ENCODE peak calls at places on chromosomes 11 and 22, in four cellular contexts. V is Peyer's patch; P is cardiac muscle cell; U is effector memory CD4-positive, alpha-beta T cell. O is an unnamed sample.

GRCh38 chr11:72633068-72633467 is 41.2 kb downstream of the PDE2A start:
- DNase-seq in V (no peak), P (no peak), U (no peak), O (no peak)

GRCh38 chr22:31250740-31251330 is 38.7 kb downstream of the LIMK2 start:
- DNase-seq in V (no peak), P (no peak), U (no peak), O (no peak)

GRCh38 chr11:117384045-117384444 is 56.4 kb downstream of the CEP164 start:
- DNase-seq in V (no peak), P (no peak), U (no peak), O (no peak)

GRCh38 chr22:23150762-23151161 is 5.5 kb downstream of the RAB36 start:
- DNase-seq in V (no peak), P (no peak), U (no peak), O (no peak)

GRCh38 chr11:44793350-44794090 is 66.8 kb downstream of the TSPAN18 start:
- DNase-seq in V (no peak), P (peak), U (no peak), O (no peak)

GRCh38 chr11:117185739-117186430 is 7.3 kb downstream of the SIDT2 start:
- DNase-seq in V (no peak), P (no peak), U (no peak), O (peak)

GRCh38 chr22:38104084-38104483 is 6.4 kb downstream of the BAIAP2L2 start:
- DNase-seq in V (no peak), P (peak), U (no peak), O (no peak)

GRCh38 chr11:30740071-30740470 is 153.9 kb upstream of the MPPED2 start:
- DNase-seq in V (no peak), P (no peak), U (no peak), O (no peak)

GRCh38 chr11:119578466-119579220 is 150.4 kb downstream of the NECTIN1 start:
- DNase-seq in V (no peak), P (no peak), U (no peak), O (no peak)

GRCh38 chr11:75492181-75492820 is 33.4 kb downstream of the GDPD5 start:
- DNase-seq in V (no peak), P (no peak), U (peak), O (no peak)

GRCh38 chr11:113991170-113991569 is 16.3 kb downstream of the HTR3A start:
- DNase-seq in V (no peak), P (peak), U (no peak), O (peak)

GRCh38 chr22:37197451-37198289 is 9.6 kb upstream of the C1QTNF6 start:
- DNase-seq in V (peak), P (no peak), U (no peak), O (peak)

GRCh38 chr11:66317322-66317765 is 500 bp upstream of the CD248 start:
- DNase-seq in V (no peak), P (peak), U (no peak), O (no peak)

GRCh38 chr11:78270993-78271392 is 82.3 kb downstream of the USP35 start:
- DNase-seq in V (no peak), P (no peak), U (no peak), O (no peak)

GRCh38 chr11:68832476-68833176 is 9.1 kb downstream of the CPT1A start:
- DNase-seq in V (no peak), P (no peak), U (no peak), O (peak)

GRCh38 chr11:36376315-36376887 is 80.3 kb downstream of the PRR5L start:
- DNase-seq in V (peak), P (peak), U (no peak), O (peak)

GRCh38 chr22:33919591-33920501 is at the start of gene LARGE1:
- DNase-seq in V (peak), P (peak), U (no peak), O (peak)

GRCh38 chr22:30238661-30239420 is 7.7 kb downstream of the LIF start:
- DNase-seq in V (peak), P (no peak), U (no peak), O (peak)

GRCh38 chr11:6742260-6742659 is 29.5 kb downstream of the OR2AG2 start:
- DNase-seq in V (no peak), P (no peak), U (no peak), O (no peak)

GRCh38 chr11:120511804-120512726 is 517 bp downstream of the GRIK4 start:
- DNase-seq in V (no peak), P (no peak), U (no peak), O (no peak)

GRCh38 chr11:46879056-46879585 is 33.0 kb upstream of the CKAP5 start:
- DNase-seq in V (no peak), P (no peak), U (no peak), O (no peak)

GRCh38 chr11:35105319-35106063 is 33.5 kb upstream of the CD44 start:
- DNase-seq in V (no peak), P (peak), U (no peak), O (no peak)

GRCh38 chr11:134634897-134635831 is 223.1 kb upstream of the B3GAT1 start:
- DNase-seq in V (peak), P (peak), U (no peak), O (no peak)

GRCh38 chr22:41446057-41446501 is 522 bp downstream of the TOB2 start:
- DNase-seq in V (peak), P (peak), U (no peak), O (peak)

GRCh38 chr11:34637303-34637702 is 16.4 kb downstream of the EHF start:
- DNase-seq in V (no peak), P (no peak), U (no peak), O (no peak)

DNA sequence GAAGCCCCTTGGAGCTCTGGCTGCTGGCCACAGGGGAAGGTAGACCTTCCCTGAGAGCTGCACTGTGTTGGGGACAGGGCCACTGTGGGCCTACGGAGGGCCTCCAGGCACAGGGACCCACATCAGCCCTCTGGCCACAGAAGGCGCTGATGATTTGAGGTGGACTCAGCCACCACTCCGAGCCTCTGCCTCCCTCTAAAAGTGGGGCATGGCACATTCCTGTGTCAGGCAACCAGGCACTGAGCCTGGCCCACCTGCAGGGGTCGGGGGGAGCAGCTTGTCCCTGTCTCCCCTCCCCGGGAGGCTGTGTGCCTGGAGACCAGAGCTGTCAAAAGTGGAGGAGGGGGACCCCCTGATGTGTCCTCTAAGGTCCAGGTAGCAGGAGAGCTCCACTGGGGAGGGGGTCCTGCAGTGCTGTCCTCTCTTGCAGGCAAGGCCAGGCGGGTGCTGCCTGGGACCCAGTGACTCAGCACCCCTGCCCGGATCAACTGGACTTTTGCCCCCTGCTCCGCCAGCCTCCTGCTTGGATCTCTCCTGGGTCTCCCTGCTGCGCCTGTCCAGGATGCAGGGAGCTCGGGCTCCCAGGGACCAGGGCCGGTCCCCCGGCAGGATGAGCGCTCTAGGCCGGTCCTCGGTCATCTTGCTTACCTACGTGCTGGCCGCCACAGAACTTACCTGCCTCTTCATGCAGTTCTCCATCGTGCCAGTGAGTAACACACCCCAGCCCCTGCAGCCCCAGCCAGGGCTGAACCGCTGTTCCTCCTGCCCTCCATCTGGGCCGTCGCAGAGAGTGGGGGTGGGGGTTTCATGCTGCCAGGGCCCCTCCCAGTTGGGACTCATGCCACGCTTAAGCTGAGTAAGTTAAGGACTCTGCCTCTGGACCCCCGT is 17.5 kb upstream of the CDKN1C start:
- DNase-seq in V (peak), P (no peak), U (no peak), O (no peak)
- H3K27ac ChIP-seq in V (peak), P (no peak), U (peak), O (peak)

GRCh38 chr11:88363566-88364169 is 26.1 kb upstream of the CTSC start:
- DNase-seq in V (no peak), P (no peak), U (no peak), O (no peak)
- H3K27ac ChIP-seq in V (no peak), P (no peak), U (no peak), O (no peak)

GRCh38 chr22:25656724-25657123 is 85.3 kb upstream of the MYO18B start:
- DNase-seq in V (no peak), P (no peak), U (no peak), O (no peak)
- H3K27ac ChIP-seq in V (no peak), P (no peak), U (no peak), O (no peak)

GRCh38 chr22:46294784-46295183 is 1.9 kb upstream of the GTSE1 start:
- DNase-seq in V (peak), P (no peak), U (no peak), O (no peak)

GRCh38 chr22:46299101-46299500 is 2.4 kb downstream of the GTSE1 start:
- DNase-seq in V (peak), P (no peak), U (no peak), O (no peak)

GRCh38 chr22:46295277-46295971 is 1.2 kb upstream of the GTSE1 start:
- DNase-seq in V (peak), P (no peak), U (no peak), O (no peak)

GRCh38 chr22:46297151-46297819 is 615 bp downstream of the GTSE1 start:
- DNase-seq in V (peak), P (peak), U (no peak), O (peak)

GRCh38 chr22:46296257-46297150 is at the start of gene GTSE1:
- DNase-seq in V (peak), P (peak), U (peak), O (peak)
- H3K27ac ChIP-seq in V (peak), P (peak), U (peak), O (peak)

GRCh38 chr11:76750746-76751145 is 32.4 kb upstream of the TSKU start:
- DNase-seq in V (no peak), P (no peak), U (no peak), O (no peak)

GRCh38 chr11:76750067-76750466 is 33.1 kb upstream of the TSKU start:
- DNase-seq in V (no peak), P (no peak), U (no peak), O (no peak)

GRCh38 chr11:76753950-76754349 is 29.2 kb upstream of the TSKU start:
- DNase-seq in V (no peak), P (no peak), U (no peak), O (no peak)

GRCh38 chr11:76748931-76749330 is 34.2 kb upstream of the TSKU start:
- DNase-seq in V (no peak), P (no peak), U (no peak), O (no peak)

DNA sequence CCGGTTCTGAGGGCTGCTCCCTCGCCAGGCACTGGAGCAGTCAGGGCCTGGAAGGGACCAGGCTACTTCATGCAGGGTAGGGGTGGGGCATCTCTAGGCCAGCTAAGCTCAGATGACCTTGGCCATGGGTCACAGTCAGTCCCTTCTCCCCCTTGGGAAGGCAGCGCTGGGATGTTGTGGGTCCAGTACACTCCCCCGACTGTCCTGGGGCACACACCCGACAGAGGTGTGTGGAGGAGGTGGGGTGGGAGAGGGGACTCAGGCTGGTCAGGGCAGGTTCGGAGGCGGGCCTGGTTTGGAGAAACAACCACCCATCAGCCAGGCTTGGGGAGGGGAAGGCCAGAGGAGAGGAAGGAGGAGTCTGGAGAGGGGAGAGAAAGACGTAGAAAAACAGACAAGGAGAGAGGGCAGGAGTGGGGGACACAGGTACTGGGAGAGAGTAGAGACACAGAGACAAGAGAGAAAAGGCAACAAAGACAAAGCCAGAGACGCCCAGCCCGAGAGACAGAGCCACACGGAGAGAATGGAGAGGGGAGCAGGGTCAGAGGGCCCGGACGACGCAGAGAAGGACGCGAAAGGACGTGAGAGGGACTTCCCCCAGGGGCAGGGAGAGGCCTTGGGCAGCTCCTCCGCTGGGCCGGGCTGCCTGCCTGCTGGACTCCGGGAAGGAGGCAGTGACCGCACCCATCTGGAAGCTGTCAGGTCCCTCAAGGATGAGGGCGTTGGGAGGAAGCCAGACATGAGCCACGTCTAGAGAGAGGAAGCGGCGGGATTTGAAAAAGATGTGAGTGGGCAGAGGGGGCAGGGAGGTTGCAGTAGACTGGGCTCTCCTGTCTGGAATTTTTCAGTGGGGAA is 30.6 kb upstream of the TSKU start:
- DNase-seq in V (peak), P (no peak), U (no peak), O (peak)
- H3K27ac ChIP-seq in V (no peak), P (no peak), U (no peak), O (peak)